ENCODE peak calls at places on chromosome 6, in ten cellular contexts. S is fibroblast of mammary gland, P is hepatocyte, T is MM.1S, A is lower lobe of right lung, I is prostate gland, Y is tibial artery, L is progenitor cell of endocrine pancreas, D is B cell, H is esophagus squamous epithelium. W is an unnamed sample.

GRCh38 chr6:127303917-127304316 is 37.3 kb downstream of the RNF146 start:
- DNase-seq in L (no peak), D (no peak), H (no peak), A (no peak), P (no peak), S (no peak), Y (no peak), T (no peak), I (no peak), W (no peak)

GRCh38 chr6:99603421-99604160 is 3.0 kb upstream of the PRDM13 start:
- DNase-seq in H (no peak), I (no peak), L (no peak), T (no peak), S (peak; percentile 17), D (peak; percentile 66), P (peak; percentile 62), Y (no peak), A (peak; percentile 48), W (peak; percentile 27)

GRCh38 chr6:153058291-153058690 is 55.8 kb upstream of the MTRF1L start:
- DNase-seq in D (no peak), Y (no peak), H (no peak), S (peak; percentile 79), T (no peak), P (no peak), I (no peak), A (no peak), L (no peak), W (peak; percentile 44)

GRCh38 chr6:93849857-93850256 is 430.5 kb upstream of the EPHA7 start:
- DNase-seq in H (no peak), D (no peak), S (peak; percentile 1), L (no peak), Y (no peak), I (no peak), T (no peak), A (no peak), P (no peak), W (no peak)

GRCh38 chr6:137099689-137100398 is 55.1 kb upstream of the IL20RA start:
- DNase-seq in A (no peak), T (no peak), L (no peak), S (no peak), Y (no peak), I (no peak), D (no peak), H (no peak), P (no peak), W (no peak)

GRCh38 chr6:56345539-56346090 is 98.2 kb upstream of the COL21A1 start:
- DNase-seq in D (no peak), L (no peak), P (no peak), S (peak; percentile 53), Y (no peak), H (no peak), A (no peak), T (no peak), I (no peak), W (no peak)

GRCh38 chr6:158653577-158654354 is 3.9 kb downstream of the SYTL3 start:
- DNase-seq in T (peak; percentile 87), D (no peak), A (peak; percentile 70), S (no peak), P (no peak), L (no peak), H (no peak), Y (peak; percentile 68), I (no peak), W (peak; percentile 53)

GRCh38 chr6:158758464-158758863 is 60.7 kb downstream of the EZR start:
- DNase-seq in D (no peak), A (no peak), L (no peak), Y (no peak), P (peak; percentile 68), S (no peak), I (no peak), T (no peak), H (no peak), W (peak; percentile 24)

GRCh38 chr6:31903957-31904356 is 2.1 kb upstream of the ZBTB12 start:
- DNase-seq in T (no peak), L (no peak), A (no peak), H (no peak), P (no peak), I (no peak), D (no peak), S (no peak), Y (no peak), W (no peak)

GRCh38 chr6:167736486-167737204 is 90.1 kb upstream of the AFDN start:
- DNase-seq in S (no peak), A (no peak), H (no peak), I (no peak), P (no peak), Y (peak; percentile 15), T (no peak), L (no peak), D (no peak), W (no peak)

GRCh38 chr6:137241481-137242011 is 22.4 kb upstream of the IFNGR1 start:
- DNase-seq in Y (no peak), I (peak; percentile 24), H (no peak), S (peak; percentile 56), L (no peak), P (peak; percentile 48), D (no peak), T (no peak), A (no peak), W (peak; percentile 60)

GRCh38 chr6:88780714-88781389 is 182.6 kb downstream of the RNGTT start:
- DNase-seq in H (no peak), P (peak; percentile 78), A (no peak), L (peak; percentile 11), Y (no peak), I (peak; percentile 5), S (peak; percentile 74), D (peak; percentile 14), T (peak; percentile 66), W (peak; percentile 48)

GRCh38 chr6:169208011-169208410 is 45.6 kb downstream of the THBS2 start:
- DNase-seq in I (no peak), L (no peak), H (no peak), P (no peak), D (no peak), Y (no peak), A (no peak), S (peak; percentile 28), T (peak; percentile 17), W (no peak)

GRCh38 chr6:132122871-132123270 is 171.7 kb upstream of the CCN2 start:
- DNase-seq in T (no peak), H (no peak), P (peak; percentile 26), Y (no peak), I (no peak), L (no peak), D (no peak), A (no peak), S (peak; percentile 87), W (peak; percentile 100)

GRCh38 chr6:43401730-43402129 is 25.6 kb upstream of the ABCC10 start:
- DNase-seq in L (no peak), S (no peak), H (no peak), Y (no peak), P (no peak), T (no peak), A (no peak), I (no peak), D (no peak), W (no peak)

GRCh38 chr6:43407296-43407695 is 20.0 kb upstream of the ABCC10 start:
- DNase-seq in P (no peak), I (no peak), A (no peak), L (no peak), T (no peak), D (no peak), S (no peak), H (no peak), Y (no peak), W (no peak)

GRCh38 chr6:43399932-43400487 is 27.3 kb upstream of the ABCC10 start:
- DNase-seq in T (no peak), D (no peak), S (no peak), H (no peak), P (no peak), Y (no peak), A (no peak), L (no peak), I (no peak), W (no peak)

GRCh38 chr6:43405354-43405753 is 22.0 kb upstream of the ABCC10 start:
- DNase-seq in H (no peak), L (no peak), T (no peak), D (no peak), Y (no peak), P (no peak), S (peak; percentile 60), I (no peak), A (no peak), W (peak; percentile 57)

GRCh38 chr6:43402819-43403218 is 24.5 kb upstream of the ABCC10 start:
- DNase-seq in P (no peak), D (no peak), T (no peak), H (no peak), I (no peak), A (no peak), S (no peak), Y (no peak), L (no peak), W (no peak)
- TF ChIP-seq CTCF in P (no peak), D (no peak), T (no peak), H (no peak), I (no peak), A (no peak), S (no peak), Y (no peak), L (no peak), W (no peak)

GRCh38 chr6:37485259-37485658 is 14.4 kb downstream of the CCDC167 start:
- DNase-seq in L (no peak), D (no peak), Y (no peak), S (no peak), P (no peak), T (no peak), H (no peak), A (no peak), I (no peak), W (no peak)
- TF ChIP-seq CTCF in L (peak; percentile 42), D (no peak), Y (no peak), S (peak; percentile 12), P (peak; percentile 6), T (no peak), H (no peak), A (no peak), I (no peak), W (peak; percentile 7)

DNA sequence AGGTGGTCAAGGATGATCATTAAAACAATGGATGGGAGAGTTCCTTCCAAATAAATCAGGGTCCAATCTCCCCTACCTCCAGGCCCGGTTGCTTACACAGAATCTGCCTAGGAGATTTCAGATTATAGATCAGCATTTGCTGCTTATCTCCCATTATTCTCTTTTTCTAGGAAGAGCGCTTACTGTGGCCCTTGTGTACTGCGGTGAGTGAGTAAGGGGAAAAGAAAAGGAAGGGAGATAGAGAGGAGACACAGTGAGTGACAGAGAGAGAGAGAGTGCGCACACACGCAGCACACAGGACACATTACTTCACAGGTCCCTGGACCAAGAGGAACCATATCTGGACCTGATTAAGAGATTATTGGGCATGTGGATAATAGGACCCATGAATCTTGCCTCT is 6.2 kb downstream of the LATS1 start:
- DNase-seq in A (no peak), T (no peak), I (no peak), S (no peak), P (no peak), D (no peak), L (no peak), Y (no peak), H (no peak), W (no peak)
- TF ChIP-seq CTCF in A (no peak), T (no peak), I (no peak), S (no peak), P (no peak), D (no peak), L (no peak), Y (no peak), H (no peak), W (no peak)

DNA sequence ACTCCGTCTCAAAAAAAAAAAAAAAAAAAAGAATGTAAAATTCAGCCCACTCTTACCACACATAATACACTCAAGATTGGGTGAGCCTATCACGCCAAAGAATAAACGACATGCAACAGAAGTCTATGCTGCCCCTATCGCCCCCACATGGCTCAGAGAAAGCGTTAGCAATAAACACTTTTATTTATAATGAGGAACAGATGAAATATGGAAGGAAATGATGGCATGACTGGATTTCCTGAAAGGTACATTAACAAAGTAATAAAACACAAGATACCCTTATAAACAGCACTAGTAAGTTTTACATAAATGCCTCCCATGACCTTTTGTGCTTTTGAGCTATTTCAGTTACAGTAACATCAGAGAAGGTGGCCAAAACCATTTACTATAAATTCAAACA is 71.5 kb upstream of the SCAF8 start:
- DNase-seq in D (no peak), I (no peak), S (peak; percentile 12), A (no peak), H (no peak), L (no peak), T (no peak), Y (no peak), P (no peak), W (no peak)
- TF ChIP-seq CTCF in D (no peak), I (no peak), S (no peak), A (no peak), H (no peak), L (no peak), T (no peak), Y (no peak), P (no peak), W (no peak)